ENCODE peak calls at places on chromosomes 12 and 14, in eight cellular contexts. H is osteocyte, E is neural progenitor cell, Z is GM13977, J is tibial nerve, T is gastrocnemius medialis, A is upper lobe of left lung, B is BJ. O is an unnamed sample.

GRCh38 chr12:101813117-101813516 is 17.6 kb downstream of the GNPTAB start:
- DNase-seq in T (no peak), Z (no peak), B (no peak), H (no peak), A (no peak), E (no peak), J (no peak), O (no peak)

GRCh38 chr12:106179086-106179485 is 40.3 kb upstream of the NUAK1 start:
- DNase-seq in J (peak), H (no peak), E (peak), A (no peak), B (no peak), Z (no peak), T (no peak), O (no peak)

GRCh38 chr12:65685514-65685913 is 138.8 kb upstream of the HMGA2 start:
- DNase-seq in E (no peak), Z (no peak), A (no peak), T (no peak), J (no peak), B (no peak), H (no peak), O (no peak)

GRCh38 chr12:23950011-23950774 is 723 bp upstream of the SOX5 start:
- DNase-seq in E (peak), J (peak), Z (no peak), H (no peak), A (no peak), T (no peak), B (no peak), O (no peak)

GRCh38 chr12:121102307-121102706 is 30.4 kb upstream of the P2RX7 start:
- DNase-seq in B (no peak), J (no peak), H (no peak), E (no peak), Z (no peak), T (no peak), A (no peak), O (no peak)

GRCh38 chr12:95731519-95731958 is 59.0 kb downstream of the NTN4 start:
- DNase-seq in E (no peak), A (no peak), H (no peak), B (no peak), J (no peak), T (no peak), Z (peak), O (no peak)

GRCh38 chr14:71803539-71804260 is 128.5 kb upstream of the RGS6 start:
- DNase-seq in T (no peak), H (no peak), A (no peak), E (no peak), Z (no peak), J (no peak), B (peak), O (no peak)

GRCh38 chr14:72828604-72829003 is 65.3 kb downstream of the DPF3 start:
- DNase-seq in T (peak), J (no peak), H (no peak), A (no peak), Z (no peak), B (no peak), E (no peak), O (no peak)

GRCh38 chr14:72830786-72831583 is 62.9 kb downstream of the DPF3 start:
- DNase-seq in T (no peak), B (no peak), Z (no peak), H (no peak), A (no peak), J (no peak), E (peak), O (no peak)

GRCh38 chr12:82723093-82723492 is 36.4 kb downstream of the TMTC2 start:
- DNase-seq in A (no peak), J (no peak), E (no peak), H (no peak), T (no peak), Z (peak), B (no peak), O (no peak)

GRCh38 chr12:83016226-83016835 is 329.6 kb downstream of the TMTC2 start:
- DNase-seq in Z (no peak), J (peak), B (peak), E (no peak), A (no peak), H (no peak), T (peak), O (no peak)

GRCh38 chr12:28899951-28900350 is 249.1 kb upstream of the FAR2 start:
- DNase-seq in J (no peak), H (no peak), E (no peak), T (no peak), B (peak), A (no peak), Z (no peak), O (no peak)

GRCh38 chr14:26175659-26176058 is 422.2 kb downstream of the NOVA1 start:
- DNase-seq in E (peak), Z (no peak), J (no peak), T (no peak), B (no peak), H (no peak), A (no peak), O (no peak)

GRCh38 chr12:53005215-53005985 is 856 bp upstream of the EIF4B start:
- DNase-seq in E (peak), J (peak), H (no peak), T (no peak), Z (no peak), A (no peak), B (no peak), O (no peak)

GRCh38 chr14:76687611-76688372 is 73.5 kb upstream of the VASH1 start:
- DNase-seq in E (no peak), J (no peak), B (no peak), T (no peak), Z (no peak), A (no peak), H (peak), O (no peak)

GRCh38 chr14:21057803-21058675 is at the start of gene RNASE8:
- DNase-seq in Z (no peak), H (no peak), T (no peak), J (no peak), A (no peak), B (no peak), E (no peak), O (no peak)

GRCh38 chr14:22846811-22847307 is 10.5 kb downstream of the MMP14 start:
- DNase-seq in A (peak), H (no peak), E (no peak), T (no peak), J (no peak), B (no peak), Z (peak), O (no peak)
- TF ChIP-seq CTCF in A (no peak), H (no peak), E (no peak), T (no peak), J (no peak), B (no peak), Z (no peak), O (no peak)

GRCh38 chr12:76142305-76142704 is 57.8 kb upstream of the NAP1L1 start:
- DNase-seq in Z (no peak), E (no peak), T (no peak), A (no peak), B (no peak), H (no peak), J (no peak), O (no peak)

GRCh38 chr12:76137611-76138010 is 53.1 kb upstream of the NAP1L1 start:
- DNase-seq in Z (no peak), E (no peak), T (no peak), J (no peak), H (no peak), B (no peak), A (no peak), O (no peak)

GRCh38 chr12:76138656-76139055 is 54.2 kb upstream of the NAP1L1 start:
- DNase-seq in Z (no peak), H (no peak), J (no peak), B (no peak), T (no peak), A (no peak), E (no peak), O (no peak)

GRCh38 chr12:76144253-76144564 is 59.7 kb upstream of the NAP1L1 start:
- DNase-seq in H (peak), J (peak), T (no peak), B (no peak), Z (no peak), A (no peak), E (no peak), O (no peak)

DNA sequence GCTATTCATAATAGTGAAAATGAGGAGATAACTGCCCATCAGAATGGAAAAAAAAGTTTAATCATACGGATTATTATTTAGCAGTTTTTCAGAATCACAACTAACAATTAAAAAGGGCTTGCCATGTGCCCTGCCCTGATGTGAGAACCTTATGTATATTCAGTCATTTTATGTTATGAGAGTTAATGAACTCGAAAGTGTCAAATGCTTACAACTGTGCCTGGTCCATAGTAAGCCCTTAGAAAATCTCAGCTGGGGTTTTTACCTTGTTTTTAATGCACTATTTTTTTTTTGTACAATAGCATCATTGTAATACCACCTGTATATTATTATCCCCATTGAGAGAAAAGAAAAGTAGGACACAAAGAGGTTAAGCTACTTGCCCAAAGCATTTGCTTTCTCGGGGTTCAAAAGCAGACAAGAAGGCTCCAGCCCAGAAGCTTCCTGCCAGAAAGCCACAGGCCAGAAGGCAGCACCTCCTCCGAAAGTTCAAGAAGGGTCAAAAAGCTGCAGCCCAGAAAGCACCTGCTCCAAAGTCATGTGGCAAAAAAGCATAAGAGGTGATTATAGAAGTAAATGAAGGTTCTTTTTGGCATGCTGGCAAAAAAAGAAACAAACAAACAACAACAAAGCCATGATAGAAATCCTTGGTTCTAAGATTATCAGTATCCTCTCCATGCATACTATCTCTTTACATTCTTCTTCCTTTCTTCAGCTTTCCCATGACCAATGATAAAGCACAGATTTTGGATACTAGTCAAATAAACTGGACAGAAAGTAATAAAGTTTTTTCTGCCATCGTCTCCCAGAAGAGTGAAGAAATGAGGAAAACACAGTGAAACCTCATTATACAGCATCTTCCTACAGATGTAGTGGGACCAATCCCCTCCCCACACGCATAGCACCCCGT is 59.1 kb upstream of the NAP1L1 start:
- DNase-seq in B (no peak), H (no peak), A (no peak), T (no peak), J (no peak), Z (peak), E (no peak), O (no peak)
- TF ChIP-seq CTCF in B (no peak), H (no peak), A (no peak), T (no peak), J (no peak), Z (no peak), E (no peak), O (no peak)

GRCh38 chr14:105021656-105022275 is 883 bp upstream of the CDCA4 start:
- DNase-seq in B (no peak), H (no peak), Z (peak), T (no peak), J (no peak), E (peak), A (no peak), O (no peak)
- TF ChIP-seq CTCF in B (no peak), H (no peak), Z (peak), T (no peak), J (no peak), E (peak), A (no peak), O (no peak)

GRCh38 chr12:128534906-128535305 is 267.9 kb downstream of the TMEM132C start:
- DNase-seq in E (no peak), T (no peak), H (no peak), J (no peak), B (no peak), A (no peak), Z (no peak), O (no peak)

GRCh38 chr12:128531153-128531552 is 264.2 kb downstream of the TMEM132C start:
- DNase-seq in Z (no peak), H (no peak), A (no peak), J (no peak), E (peak), T (no peak), B (no peak), O (no peak)
- TF ChIP-seq CTCF in Z (no peak), H (no peak), A (no peak), J (no peak), E (peak), T (no peak), B (no peak), O (no peak)

DNA sequence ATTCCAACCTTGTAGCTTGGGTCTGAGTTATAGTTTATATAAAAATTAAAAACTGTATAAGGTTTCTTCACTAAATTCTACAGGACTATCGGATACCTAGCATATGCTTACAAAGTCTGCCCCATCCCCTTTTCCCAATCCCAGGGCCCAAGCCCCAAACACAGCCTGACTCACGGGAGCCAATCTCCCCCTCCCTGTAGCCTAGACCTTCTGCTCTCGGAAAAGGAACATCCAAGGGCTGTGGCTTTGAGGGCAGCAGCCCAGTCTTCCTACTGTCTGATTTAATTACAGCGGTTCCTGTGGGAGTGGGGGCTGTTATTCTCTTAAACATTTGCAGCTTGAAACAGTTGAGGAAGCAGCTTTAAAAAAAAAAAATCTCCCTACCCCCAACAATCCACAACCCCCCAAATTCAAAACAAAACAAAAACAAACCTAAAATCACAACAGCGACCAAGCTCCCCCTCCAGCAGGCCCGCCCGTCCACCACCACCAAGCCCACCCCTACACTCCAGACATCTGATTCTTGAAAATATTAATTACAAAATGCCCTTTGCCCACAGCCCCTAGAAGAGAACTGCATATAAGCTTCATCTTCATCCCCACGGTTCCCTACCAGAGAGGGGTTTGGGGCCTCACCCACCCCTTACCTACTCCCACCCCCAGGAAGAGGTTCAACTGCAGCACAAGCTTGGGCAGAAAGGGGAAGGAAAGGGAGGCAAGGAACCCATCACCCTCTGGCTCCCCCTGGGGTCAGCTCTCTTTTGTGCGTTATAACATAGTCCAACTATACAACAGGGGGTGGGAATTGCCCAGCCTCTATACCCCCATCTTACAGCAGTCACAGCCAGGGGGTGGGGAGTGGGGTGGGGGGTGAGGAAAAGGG is 1.1 kb upstream of the PRKAG1 start:
- DNase-seq in J (peak), E (peak), Z (peak), A (no peak), H (no peak), T (no peak), B (no peak), O (no peak)
- TF ChIP-seq CTCF in J (no peak), E (peak), Z (peak), A (no peak), H (peak), T (no peak), B (peak), O (no peak)

O was measured in activated B cell treated with CpG ODN at 0.5 μM for 24 hours.